ENCODE peak calls at places on chromosomes 12 and 14, in ten cellular contexts. Y is A549; T is AG04450; O is right cardiac atrium; U is PC-3; J is heart right ventricle; H is lung; Z is breast epithelium; A is cardiac muscle cell; P is CD8-positive, alpha-beta memory T cell. X is an unnamed sample.

GRCh38 chr12:19752712-19753111 is 313.4 kb downstream of the AEBP2 start:
- DNase-seq in Y (no peak), T (no peak), O (no peak), U (no peak), J (no peak), H (no peak), Z (no peak), A (no peak), P (no peak), X (no peak)

GRCh38 chr14:75013290-75013689 is 10.6 kb downstream of the EIF2B2 start:
- DNase-seq in Y (no peak), T (no peak), O (peak), U (no peak), J (peak), H (no peak), Z (no peak), A (no peak), P (no peak), X (no peak)

GRCh38 chr12:126432780-126433179 is 1367.5 kb downstream of the AACS start:
- DNase-seq in Y (no peak), T (no peak), O (no peak), U (no peak), J (no peak), H (no peak), Z (no peak), A (peak), P (no peak), X (no peak)

GRCh38 chr12:68080577-68080976 is 79.0 kb downstream of the IFNG start:
- DNase-seq in Y (no peak), T (no peak), O (no peak), U (no peak), J (no peak), H (no peak), Z (no peak), A (no peak), P (peak), X (no peak)

GRCh38 chr14:100298551-100299237 is 7.5 kb downstream of the SLC25A29 start:
- DNase-seq in Y (no peak), T (no peak), O (peak), U (no peak), J (no peak), H (no peak), Z (no peak), A (no peak), P (peak), X (no peak)

GRCh38 chr14:42541535-42542001 is 934.9 kb downstream of the LRFN5 start:
- DNase-seq in Y (no peak), T (peak), O (no peak), U (peak), J (no peak), H (no peak), Z (no peak), A (peak), P (no peak), X (no peak)

GRCh38 chr12:67649165-67650126 is 901 bp downstream of the DYRK2 start:
- DNase-seq in Y (no peak), T (no peak), O (peak), U (peak), J (peak), H (no peak), Z (no peak), A (no peak), P (peak), X (no peak)

GRCh38 chr12:111453071-111453989 is 47.6 kb downstream of the SH2B3 start:
- DNase-seq in Y (no peak), T (no peak), O (peak), U (no peak), J (no peak), H (peak), Z (peak), A (no peak), P (no peak), X (no peak)

GRCh38 chr12:6540181-6540877 is 6.0 kb downstream of the GAPDH start:
- DNase-seq in Y (peak), T (peak), O (peak), U (peak), J (peak), H (peak), Z (peak), A (peak), P (peak), X (peak)

GRCh38 chr12:52184813-52185212 is 7.0 kb downstream of the KRT80 start:
- DNase-seq in Y (no peak), T (no peak), O (no peak), U (no peak), J (no peak), H (no peak), Z (no peak), A (no peak), P (no peak), X (no peak)

GRCh38 chr14:66365388-66365787 is 120.8 kb upstream of the CCDC196 start:
- DNase-seq in Y (no peak), T (no peak), O (no peak), U (no peak), J (no peak), H (no peak), Z (no peak), A (no peak), P (no peak), X (no peak)

GRCh38 chr12:102478416-102479098 is 1.8 kb downstream of the IGF1 start:
- DNase-seq in Y (no peak), T (no peak), O (no peak), U (no peak), J (no peak), H (no peak), Z (no peak), A (no peak), P (peak), X (no peak)

GRCh38 chr12:33560653-33561208 is 121.1 kb upstream of the SYT10 start:
- DNase-seq in Y (no peak), T (no peak), O (no peak), U (peak), J (no peak), H (no peak), Z (no peak), A (no peak), P (no peak), X (no peak)

GRCh38 chr14:49586673-49587460 is 687 bp upstream of the RPS29 start:
- DNase-seq in Y (peak), T (no peak), O (no peak), U (peak), J (peak), H (no peak), Z (no peak), A (peak), P (no peak), X (peak)

GRCh38 chr12:9636150-9636549 is 28.4 kb upstream of the KLRB1 start:
- DNase-seq in Y (no peak), T (no peak), O (no peak), U (no peak), J (no peak), H (no peak), Z (no peak), A (no peak), P (no peak), X (no peak)

GRCh38 chr14:100791995-100792394 is 33.9 kb upstream of the MEG3 start:
- DNase-seq in Y (no peak), T (no peak), O (peak), U (no peak), J (no peak), H (no peak), Z (no peak), A (no peak), P (no peak), X (no peak)

GRCh38 chr14:74959596-74960180 is 4.3 kb upstream of the PGF start:
- DNase-seq in Y (no peak), T (no peak), O (no peak), U (peak), J (no peak), H (no peak), Z (no peak), A (no peak), P (no peak), X (no peak)

GRCh38 chr12:39571351-39571750 is 48.3 kb downstream of the ABCD2 start:
- DNase-seq in Y (no peak), T (no peak), O (no peak), U (no peak), J (no peak), H (no peak), Z (no peak), A (no peak), P (no peak), X (no peak)

GRCh38 chr14:102020058-102020971 is 55.9 kb downstream of the DYNC1H1 start:
- DNase-seq in Y (no peak), T (peak), O (no peak), U (peak), J (no peak), H (no peak), Z (no peak), A (peak), P (no peak), X (peak)

GRCh38 chr14:103699901-103700752 is 15.1 kb downstream of the XRCC3 start:
- DNase-seq in Y (no peak), T (no peak), O (peak), U (no peak), J (no peak), H (no peak), Z (no peak), A (no peak), P (no peak), X (no peak)

GRCh38 chr12:60345442-60345841 is 749.6 kb downstream of the SLC16A7 start:
- DNase-seq in Y (no peak), T (no peak), O (no peak), U (peak), J (no peak), H (no peak), Z (no peak), A (no peak), P (no peak), X (no peak)

GRCh38 chr12:110023634-110024023 is 24.4 kb downstream of the ANKRD13A start:
- DNase-seq in Y (no peak), T (no peak), O (no peak), U (no peak), J (no peak), H (no peak), Z (no peak), A (no peak), P (no peak), X (no peak)

GRCh38 chr12:91921555-91921954 is 224.1 kb downstream of the BTG1 start:
- DNase-seq in Y (no peak), T (no peak), O (no peak), U (no peak), J (no peak), H (no peak), Z (no peak), A (no peak), P (no peak), X (no peak)

GRCh38 chr14:95577875-95578274 is 43.0 kb downstream of the GLRX5 start:
- DNase-seq in Y (no peak), T (no peak), O (no peak), U (no peak), J (no peak), H (no peak), Z (no peak), A (no peak), P (no peak), X (no peak)

GRCh38 chr14:102917056-102917385 is 5.4 kb upstream of the AMN start:
- DNase-seq in Y (no peak), T (no peak), O (peak), U (no peak), J (no peak), H (no peak), Z (no peak), A (no peak), P (no peak), X (no peak)

GRCh38 chr12:110680032-110680431 is 8.9 kb downstream of the HVCN1 start:
- DNase-seq in Y (no peak), T (no peak), O (no peak), U (no peak), J (no peak), H (no peak), Z (no peak), A (no peak), P (no peak), X (no peak)

GRCh38 chr12:18754118-18754707 is 16.3 kb downstream of the CAPZA3 start:
- DNase-seq in Y (no peak), T (no peak), O (no peak), U (no peak), J (peak), H (no peak), Z (no peak), A (no peak), P (no peak), X (no peak)

GRCh38 chr12:48380596-48380995 is 29.9 kb upstream of the ZNF641 start:
- DNase-seq in Y (no peak), T (no peak), O (no peak), U (no peak), J (no peak), H (no peak), Z (no peak), A (no peak), P (no peak), X (no peak)
- H3K27ac ChIP-seq in Y (no peak), T (no peak), O (no peak), U (no peak), J (no peak), H (no peak), Z (no peak), A (no peak), P (no peak), X (no peak)

GRCh38 chr12:31768046-31768445 is 39.2 kb upstream of the AMN1 start:
- DNase-seq in Y (no peak), T (no peak), O (no peak), U (no peak), J (no peak), H (no peak), Z (no peak), A (no peak), P (no peak), X (no peak)
- H3K4me3 ChIP-seq in Y (no peak), T (no peak), O (no peak), U (no peak), J (no peak), H (no peak), Z (no peak), A (no peak), P (no peak), X (no peak)

GRCh38 chr12:31525496-31526157 is 65.3 kb downstream of the DENND5B start:
- DNase-seq in Y (no peak), T (no peak), O (no peak), U (no peak), J (no peak), H (no peak), Z (no peak), A (no peak), P (no peak), X (no peak)
- H3K27ac ChIP-seq in Y (peak), T (no peak), O (no peak), U (peak), J (no peak), H (no peak), Z (no peak), A (no peak), P (no peak), X (no peak)

GRCh38 chr14:29927596-29928341 is at the start of gene PRKD1:
- DNase-seq in Y (peak), T (no peak), O (peak), U (peak), J (peak), H (peak), Z (no peak), A (peak), P (no peak), X (peak)

GRCh38 chr14:29925736-29926135 is 1.9 kb downstream of the PRKD1 start:
- DNase-seq in Y (no peak), T (no peak), O (no peak), U (no peak), J (no peak), H (no peak), Z (no peak), A (peak), P (no peak), X (no peak)

GRCh38 chr14:29926701-29927595 is 699 bp downstream of the PRKD1 start:
- DNase-seq in Y (peak), T (no peak), O (peak), U (peak), J (peak), H (peak), Z (no peak), A (peak), P (no peak), X (peak)

GRCh38 chr14:29926228-29926627 is 1.4 kb downstream of the PRKD1 start:
- DNase-seq in Y (no peak), T (no peak), O (peak), U (no peak), J (no peak), H (no peak), Z (no peak), A (peak), P (no peak), X (no peak)

GRCh38 chr14:29925106-29925722 is 2.4 kb downstream of the PRKD1 start:
- DNase-seq in Y (no peak), T (peak), O (no peak), U (no peak), J (no peak), H (no peak), Z (no peak), A (peak), P (no peak), X (peak)
- H3K4me3 ChIP-seq in Y (no peak), T (peak), O (no peak), U (no peak), J (no peak), H (no peak), Z (peak), A (peak), P (no peak), X (no peak)

X was measured in brain microvascular endothelial cell.